ENCODE peak calls at places on chromosomes 13 and 19, in six cellular contexts. I, R, V, H, P and C are unnamed samples.

GRCh38 chr13:69970521-69970920 is 137.1 kb upstream of the ATXN8OS start:
- DNase-seq in R (no peak), P (no peak), V (no peak), I (no peak), H (no peak), C (no peak)

GRCh38 chr19:16896098-16896912 is 7.5 kb downstream of the F2RL3 start:
- DNase-seq in P (no peak), I (no peak), H (no peak), V (no peak), R (no peak), C (no peak)

GRCh38 chr19:33032218-33032781 is 32.4 kb downstream of the RHPN2 start:
- DNase-seq in I (no peak), R (no peak), H (no peak), V (no peak), P (no peak), C (no peak)

GRCh38 chr13:23979361-23980159 is 82.3 kb upstream of the C1QTNF9B start:
- DNase-seq in R (no peak), V (peak), P (no peak), H (peak), I (peak), C (no peak)

GRCh38 chr13:53127378-53127777 is 98.8 kb downstream of the OLFM4 start:
- DNase-seq in H (no peak), P (no peak), V (no peak), R (no peak), I (no peak), C (no peak)

GRCh38 chr13:80751854-80752253 is 410.9 kb upstream of the SPRY2 start:
- DNase-seq in V (no peak), P (no peak), H (no peak), I (no peak), R (no peak), C (no peak)

GRCh38 chr19:45499196-45500180 is 1.2 kb downstream of the PPM1N start:
- DNase-seq in I (no peak), R (no peak), V (no peak), H (no peak), P (peak), C (peak)

GRCh38 chr13:110402301-110403069 is 95.4 kb downstream of the COL4A2 start:
- DNase-seq in R (no peak), H (no peak), P (no peak), I (no peak), V (no peak), C (no peak)

GRCh38 chr19:48421548-48421947 is 24.2 kb upstream of the GRWD1 start:
- DNase-seq in H (no peak), P (no peak), R (no peak), I (no peak), V (no peak), C (no peak)

GRCh38 chr13:113749956-113750355 is 9.1 kb upstream of the TMEM255B start:
- DNase-seq in V (no peak), R (no peak), P (no peak), I (no peak), H (no peak), C (no peak)

GRCh38 chr19:839146-839872 is 1.5 kb upstream of the PRTN3 start:
- DNase-seq in P (no peak), I (no peak), V (no peak), H (no peak), R (no peak), C (no peak)

GRCh38 chr13:95296326-95296939 is 4.8 kb downstream of the ABCC4 start:
- DNase-seq in V (peak), H (no peak), P (no peak), I (no peak), R (no peak), C (peak)

GRCh38 chr13:79194272-79194671 is 211.8 kb downstream of the RBM26 start:
- DNase-seq in V (no peak), I (no peak), P (no peak), R (no peak), H (no peak), C (no peak)

GRCh38 chr19:41706741-41707501 is 1.5 kb upstream of the CEACAM5 start:
- DNase-seq in R (no peak), I (peak), H (no peak), P (peak), V (peak), C (peak)

GRCh38 chr13:32537580-32538233 is 888 bp downstream of the N4BP2L2 start:
- DNase-seq in I (peak), V (peak), R (no peak), H (no peak), P (peak), C (no peak)

GRCh38 chr13:76991432-76991795 is 467 bp upstream of the CLN5 start:
- DNase-seq in H (no peak), I (no peak), P (peak), R (no peak), V (no peak), C (no peak)

GRCh38 chr13:99303863-99304521 is 3.2 kb downstream of the GPR183 start:
- DNase-seq in V (no peak), P (no peak), H (no peak), I (no peak), R (no peak), C (no peak)

GRCh38 chr19:39400997-39401548 is 5.6 kb upstream of the ZFP36 start:
- DNase-seq in V (no peak), I (no peak), P (no peak), H (no peak), R (no peak), C (no peak)

GRCh38 chr13:55483626-55484158 is 1657.0 kb upstream of the PRR20A start:
- DNase-seq in R (no peak), I (no peak), H (no peak), V (no peak), P (no peak), C (no peak)

GRCh38 chr13:63774133-63774532 is 2358.5 kb upstream of the PCDH20 start:
- DNase-seq in I (no peak), H (no peak), R (no peak), V (no peak), P (no peak), C (no peak)

GRCh38 chr13:99307648-99308339 is 595 bp upstream of the GPR183 start:
- DNase-seq in V (no peak), R (no peak), I (peak), H (no peak), P (no peak), C (no peak)

GRCh38 chr19:33864311-33864850 is 67.7 kb downstream of the KCTD15 start:
- DNase-seq in P (no peak), H (no peak), V (no peak), R (no peak), I (no peak), C (no peak)

GRCh38 chr19:3830841-3831589 is 37.8 kb downstream of the ZFR2 start:
- DNase-seq in V (no peak), P (no peak), R (no peak), H (no peak), I (no peak), C (no peak)

GRCh38 chr13:98972627-98973026 is 5.2 kb downstream of the DOCK9 start:
- DNase-seq in V (no peak), P (no peak), R (peak), H (peak), I (no peak), C (no peak)

GRCh38 chr13:99974939-99975561 is 3.5 kb upstream of the ZIC5 start:
- DNase-seq in P (no peak), R (no peak), H (no peak), V (no peak), I (no peak), C (no peak)

GRCh38 chr19:30178721-30179402 is 193.3 kb upstream of the ZNF536 start:
- DNase-seq in R (no peak), V (no peak), H (no peak), I (no peak), P (no peak), C (no peak)

GRCh38 chr19:29946645-29947044 is 4.6 kb downstream of the URI1 start:
- DNase-seq in V (no peak), I (no peak), H (no peak), P (no peak), R (no peak), C (no peak)

GRCh38 chr13:60139272-60139671 is 24.5 kb downstream of the DIAPH3 start:
- DNase-seq in V (no peak), R (no peak), I (no peak), P (no peak), H (no peak), C (no peak)

GRCh38 chr19:47095707-47096704 is 17.6 kb downstream of the ZC3H4 start:
- DNase-seq in H (peak), I (no peak), V (peak), R (no peak), P (no peak), C (no peak)

GRCh38 chr13:111961236-111961635 is 105.7 kb upstream of the SOX1 start:
- DNase-seq in H (no peak), V (no peak), P (no peak), R (no peak), I (no peak), C (no peak)

GRCh38 chr13:73365240-73365639 is 306.4 kb downstream of the KLF5 start:
- DNase-seq in R (no peak), V (no peak), P (no peak), I (no peak), H (no peak), C (no peak)

GRCh38 chr19:850979-851335 is 1.1 kb upstream of the ELANE start:
- DNase-seq in V (no peak), H (no peak), I (no peak), R (no peak), P (no peak), C (no peak)

GRCh38 chr13:95007322-95007721 is 293.9 kb downstream of the ABCC4 start:
- DNase-seq in R (no peak), V (no peak), P (no peak), I (no peak), H (no peak), C (no peak)

DNA sequence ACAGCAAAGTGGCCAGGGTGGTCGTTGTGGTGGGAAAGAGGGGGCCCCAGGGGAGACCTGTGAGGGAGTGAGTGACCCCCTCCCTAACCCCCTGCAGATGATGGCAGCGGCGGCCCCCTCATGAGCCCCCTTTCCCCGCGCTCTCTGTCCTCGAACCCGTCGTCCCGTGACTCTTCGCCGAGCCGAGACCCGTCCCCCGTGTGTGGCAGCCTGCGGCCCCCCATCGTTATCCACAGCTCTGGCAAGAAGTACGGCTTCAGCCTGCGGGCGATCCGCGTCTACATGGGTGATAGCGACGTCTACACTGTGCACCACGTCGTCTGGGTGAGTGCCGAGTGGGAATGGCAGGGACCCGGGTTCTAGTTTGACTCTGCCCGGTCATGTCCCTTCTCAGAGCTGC is 8.1 kb upstream of the PIK3R2 start:
- DNase-seq in V (no peak), P (no peak), R (no peak), H (no peak), I (no peak), C (no peak)
- TF ChIP-seq CTCF in V (no peak), P (no peak), R (no peak), H (no peak), I (no peak), C (no peak)

GRCh38 chr13:90732049-90732448 is 615.4 kb upstream of the MIR17HG start:
- DNase-seq in P (no peak), I (no peak), R (no peak), H (no peak), V (no peak), C (no peak)
- TF ChIP-seq CTCF in P (no peak), I (no peak), R (no peak), H (no peak), V (no peak), C (no peak)

DNA sequence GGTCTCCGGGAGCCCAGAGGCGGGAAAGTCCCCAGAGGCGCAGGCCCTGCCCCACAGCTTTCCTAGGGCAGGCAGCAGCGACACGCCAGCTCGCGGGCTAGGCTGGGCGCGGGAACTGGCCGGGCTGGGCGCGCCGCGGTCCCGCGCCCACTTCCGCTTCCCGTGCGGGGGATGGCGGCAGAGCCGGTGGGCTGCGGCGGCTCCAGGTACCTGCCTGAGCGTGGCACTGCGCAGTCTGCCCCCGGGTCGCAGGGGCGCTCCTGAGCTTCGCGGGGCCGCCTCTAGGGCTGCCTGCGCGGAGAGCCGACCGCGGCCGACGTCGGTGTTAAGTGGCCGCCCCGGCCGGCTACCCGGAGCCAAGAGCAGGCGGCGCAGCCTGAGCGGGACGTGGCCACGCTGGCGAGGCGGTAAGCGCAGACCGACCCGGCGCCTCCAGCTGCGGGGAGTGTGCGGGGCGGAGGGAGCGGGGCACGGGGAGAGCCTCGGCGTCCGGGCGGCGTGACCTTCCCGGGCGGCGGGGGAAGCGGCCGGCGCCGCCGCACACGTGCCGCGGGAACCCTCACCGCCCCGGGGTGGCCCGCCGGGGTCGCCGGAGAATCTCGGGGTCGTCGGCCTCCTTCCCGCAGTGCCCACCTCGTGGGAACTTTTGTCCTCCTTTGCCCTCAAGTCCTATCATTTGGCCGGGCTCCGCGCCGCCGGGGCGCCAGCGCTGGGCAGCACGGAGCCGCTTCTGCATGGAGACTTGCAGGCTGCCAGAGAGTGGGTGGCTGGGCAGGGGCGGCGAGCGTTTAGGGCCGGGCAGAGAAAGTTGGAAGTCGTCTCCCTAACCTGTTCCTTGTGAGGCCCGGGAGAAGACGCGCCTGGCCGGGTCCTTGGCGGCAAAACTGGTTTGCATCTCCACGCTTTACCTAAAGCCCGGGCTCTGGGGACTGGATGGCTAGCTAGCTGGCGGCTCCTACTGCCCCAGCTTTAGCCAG is 31.4 kb upstream of the MPHOSPH8 start:
- DNase-seq in V (peak), R (no peak), P (peak), H (no peak), I (peak), C (peak)
- TF ChIP-seq CTCF in V (peak), R (no peak), P (no peak), H (no peak), I (no peak), C (no peak)

GRCh38 chr19:13037718-13038117 is 42.4 kb downstream of the NFIX start:
- DNase-seq in P (no peak), I (no peak), V (no peak), R (no peak), H (no peak), C (no peak)

GRCh38 chr19:13037161-13037560 is 41.9 kb downstream of the NFIX start:
- DNase-seq in I (peak), H (no peak), R (no peak), V (no peak), P (no peak), C (no peak)

GRCh38 chr19:13039211-13039789 is 44.0 kb downstream of the NFIX start:
- DNase-seq in I (no peak), R (no peak), V (no peak), H (no peak), P (no peak), C (no peak)

GRCh38 chr19:13040232-13040915 is 45.1 kb downstream of the NFIX start:
- DNase-seq in H (no peak), V (no peak), P (no peak), I (no peak), R (no peak), C (no peak)

GRCh38 chr19:13038306-13039210 is 43.3 kb downstream of the NFIX start:
- DNase-seq in R (no peak), V (no peak), P (no peak), H (no peak), I (no peak), C (no peak)
- TF ChIP-seq CTCF in R (no peak), V (no peak), P (no peak), H (no peak), I (no peak), C (no peak)

DNA sequence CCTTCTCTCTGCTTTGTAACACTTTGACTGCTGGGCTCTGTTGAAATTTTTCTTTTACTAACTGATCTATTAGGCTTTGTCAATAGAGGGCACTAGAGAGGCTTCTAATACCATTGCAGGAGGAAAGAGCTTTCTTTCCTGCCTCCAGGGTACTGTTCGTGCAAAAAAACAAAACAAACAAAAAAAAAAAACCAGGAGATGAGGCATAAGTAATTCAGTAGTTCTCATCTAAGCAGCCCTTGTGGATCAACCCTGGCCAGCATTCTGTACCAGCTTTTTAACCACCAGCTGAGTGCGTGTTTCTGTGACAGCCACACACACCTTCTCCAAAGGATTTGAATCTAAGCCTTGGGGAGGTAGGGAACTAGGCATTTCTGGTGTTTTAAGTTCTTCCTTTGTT is 1707.6 kb upstream of the SLC10A2 start:
- DNase-seq in I (peak), R (no peak), H (peak), V (no peak), P (no peak), C (no peak)
- TF ChIP-seq CTCF in I (peak), R (peak), H (peak), V (peak), P (peak), C (peak)

GRCh38 chr19:35935911-35936737 is at the start of gene LRFN3:
- DNase-seq in I (peak), R (no peak), V (peak), P (peak), H (peak), C (peak)
- TF ChIP-seq CTCF in I (no peak), R (no peak), V (no peak), P (no peak), H (no peak), C (no peak)

GRCh38 chr19:20513179-20513934 is 52.2 kb downstream of the ZNF737 start:
- DNase-seq in V (no peak), R (no peak), H (no peak), P (no peak), I (no peak), C (no peak)
- TF ChIP-seq CTCF in V (no peak), R (no peak), H (no peak), P (no peak), I (no peak), C (peak)